ENCODE peak calls at places on chromosomes 4 and X, in four cellular contexts. One of them, this sample, is unnamed.

GRCh38 chr4:655735-656151 is 18.3 kb downstream of the ATP5ME start:
- DNase-seq in endothelial cell: no peak
- DNase-seq in activated CD8-positive, alpha-beta T cell treated with anti-CD3 and anti-CD28 coated beads for 36 hours: no peak
- DNase-seq in adipocyte: no peak
- DNase-seq in this sample: no peak

GRCh38 chrX:45240334-45240733 is 39.7 kb upstream of the DIPK2B start:
- DNase-seq in activated CD8-positive, alpha-beta T cell treated with anti-CD3 and anti-CD28 coated beads for 36 hours: no peak
- DNase-seq in adipocyte: no peak
- DNase-seq in endothelial cell: no peak
- DNase-seq in this sample: no peak

GRCh38 chr4:31328921-31329320 is 608.8 kb downstream of the PCDH7 start:
- DNase-seq in endothelial cell: no peak
- DNase-seq in activated CD8-positive, alpha-beta T cell treated with anti-CD3 and anti-CD28 coated beads for 36 hours: no peak
- DNase-seq in adipocyte: peak
- DNase-seq in this sample: no peak

GRCh38 chr4:26022346-26022891 is 108.4 kb downstream of the SMIM20 start:
- DNase-seq in endothelial cell: no peak
- DNase-seq in adipocyte: peak
- DNase-seq in activated CD8-positive, alpha-beta T cell treated with anti-CD3 and anti-CD28 coated beads for 36 hours: no peak
- DNase-seq in this sample: peak

GRCh38 chr4:81465668-81466357 is 5.9 kb downstream of the RASGEF1B start:
- DNase-seq in endothelial cell: no peak
- DNase-seq in adipocyte: no peak
- DNase-seq in activated CD8-positive, alpha-beta T cell treated with anti-CD3 and anti-CD28 coated beads for 36 hours: no peak
- DNase-seq in this sample: no peak

GRCh38 chr4:154192585-154192984 is 299.0 kb downstream of the DCHS2 start:
- DNase-seq in adipocyte: no peak
- DNase-seq in endothelial cell: no peak
- DNase-seq in activated CD8-positive, alpha-beta T cell treated with anti-CD3 and anti-CD28 coated beads for 36 hours: no peak
- DNase-seq in this sample: no peak

GRCh38 chr4:127686656-127687055 is 43.5 kb upstream of the SLC25A31 start:
- DNase-seq in activated CD8-positive, alpha-beta T cell treated with anti-CD3 and anti-CD28 coated beads for 36 hours: no peak
- DNase-seq in endothelial cell: no peak
- DNase-seq in adipocyte: no peak
- DNase-seq in this sample: no peak

GRCh38 chr4:38069271-38069760 is 109.1 kb downstream of the PTTG2 start:
- DNase-seq in adipocyte: no peak
- DNase-seq in endothelial cell: peak
- DNase-seq in activated CD8-positive, alpha-beta T cell treated with anti-CD3 and anti-CD28 coated beads for 36 hours: peak
- DNase-seq in this sample: no peak

GRCh38 chr4:14404730-14405129 is 597.6 kb upstream of the CPEB2 start:
- DNase-seq in adipocyte: no peak
- DNase-seq in activated CD8-positive, alpha-beta T cell treated with anti-CD3 and anti-CD28 coated beads for 36 hours: no peak
- DNase-seq in endothelial cell: no peak
- DNase-seq in this sample: no peak

This sample was measured in HuH-7.